ENCODE peak calls at places on chromosome 21, in seven cellular contexts. H is natural killer cell; L is B cell; B is AG09309; A is fibroblast of lung; I is activated CD8-positive, alpha-beta T cell treated with anti-CD3 and anti-CD28 coated beads for 36 hours; X is CD4-positive, alpha-beta T cell. G is an unnamed sample.

GRCh38 chr21:20592482-20592881 is 405.7 kb upstream of the NCAM2 start:
- DNase-seq in B (no peak), X (no peak), L (no peak), A (no peak), I (no peak), H (no peak), G (no peak)

GRCh38 chr21:25689226-25689625 is 45.5 kb downstream of the ATP5PF start:
- DNase-seq in X (no peak), A (no peak), I (no peak), H (no peak), L (no peak), B (no peak), G (no peak)

GRCh38 chr21:34881894-34882371 is 167.2 kb downstream of the RUNX1 start:
- DNase-seq in H (no peak), X (no peak), I (no peak), B (no peak), A (peak), L (no peak), G (no peak)

GRCh38 chr21:30613836-30614235 is at the start of gene KRTAP6-1:
- DNase-seq in L (no peak), B (no peak), A (no peak), X (no peak), H (no peak), I (no peak), G (no peak)

GRCh38 chr21:26332873-26333272 is 162.3 kb upstream of the APP start:
- DNase-seq in H (no peak), X (no peak), L (no peak), B (no peak), I (no peak), A (no peak), G (no peak)

GRCh38 chr21:15210235-15210678 is 145.5 kb upstream of the NRIP1 start:
- DNase-seq in B (no peak), I (no peak), L (no peak), H (no peak), X (no peak), A (peak), G (no peak)

GRCh38 chr21:35324372-35325220 is 275.5 kb upstream of the RUNX1 start:
- DNase-seq in X (no peak), B (peak), L (no peak), H (no peak), A (peak), I (no peak), G (no peak)

GRCh38 chr21:34811368-34811767 is 142.6 kb downstream of the CLIC6 start:
- DNase-seq in H (no peak), X (no peak), B (no peak), L (no peak), I (no peak), A (no peak), G (no peak)

GRCh38 chr21:26107439-26107838 is 63.1 kb downstream of the APP start:
- DNase-seq in X (no peak), L (no peak), A (no peak), I (no peak), B (no peak), H (no peak), G (no peak)

GRCh38 chr21:43770066-43770655 is 5.9 kb downstream of the CSTB start:
- DNase-seq in B (no peak), H (no peak), I (no peak), X (no peak), A (no peak), L (no peak), G (no peak)

GRCh38 chr21:43211085-43212071 is 42.6 kb downstream of the CRYAA start:
- DNase-seq in L (no peak), X (no peak), H (no peak), B (no peak), I (no peak), A (no peak), G (no peak)

DNA sequence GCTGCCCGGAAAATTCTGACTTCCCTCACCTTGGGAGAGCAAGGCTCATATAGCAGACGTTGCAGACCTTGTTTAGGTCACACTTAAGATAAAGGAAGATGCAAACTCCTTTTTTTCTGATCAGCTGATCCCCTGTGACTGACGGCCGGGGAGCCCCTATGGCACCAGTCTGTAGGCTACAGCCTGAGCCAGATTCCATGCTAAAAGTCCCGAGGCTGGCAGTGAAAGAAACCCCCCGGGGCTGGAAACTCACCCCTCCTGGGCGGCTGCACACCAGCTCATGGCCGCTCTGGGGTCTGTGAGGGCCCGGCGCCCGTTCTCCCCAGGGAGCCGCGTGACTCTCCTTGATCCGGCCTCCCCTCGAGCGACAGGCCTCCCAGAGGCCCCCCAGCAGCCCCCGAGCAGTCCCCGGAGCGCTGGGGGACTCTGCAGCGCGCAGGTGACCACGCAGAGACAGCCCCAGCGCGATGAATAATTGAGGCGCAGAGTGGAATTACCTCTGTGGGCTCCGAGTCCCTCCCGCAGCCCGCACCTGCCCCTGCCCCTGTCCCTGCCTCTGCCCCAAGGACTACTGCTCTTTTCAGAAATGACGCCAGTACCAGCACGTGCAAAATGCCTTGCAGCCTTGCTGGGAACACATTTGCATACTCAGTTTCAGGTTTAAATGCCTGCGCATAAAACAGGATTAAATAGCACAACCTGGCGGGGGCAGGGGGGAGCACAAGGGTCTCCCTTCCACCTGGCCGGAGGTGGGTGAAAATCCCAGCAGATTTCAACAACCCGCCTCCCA is 62.6 kb upstream of the CLDN14 start:
- DNase-seq in B (no peak), L (no peak), H (no peak), I (peak), A (no peak), X (no peak), G (peak)
- TF ChIP-seq CTCF in B (no peak), L (no peak), H (no peak), I (no peak), A (no peak), X (no peak), G (peak)

GRCh38 chr21:28592205-28592845 is 400.4 kb downstream of the LTN1 start:
- DNase-seq in B (no peak), A (no peak), H (no peak), X (no peak), I (no peak), L (no peak), G (no peak)
- TF ChIP-seq CTCF in B (no peak), A (no peak), H (no peak), X (no peak), I (no peak), L (no peak), G (no peak)

GRCh38 chr21:46110499-46111192 is 12.7 kb downstream of the COL6A2 start:
- DNase-seq in I (no peak), B (no peak), A (no peak), L (peak), H (no peak), X (no peak), G (no peak)
- TF ChIP-seq CTCF in I (no peak), B (peak), A (no peak), L (no peak), H (no peak), X (no peak), G (no peak)

GRCh38 chr21:27536319-27536718 is 569.4 kb upstream of the ADAMTS5 start:
- DNase-seq in B (no peak), A (peak), L (no peak), I (no peak), H (no peak), X (no peak), G (no peak)
- TF ChIP-seq CTCF in B (no peak), A (no peak), L (no peak), I (no peak), H (no peak), X (no peak), G (no peak)